ENCODE peak calls at places on chromosomes 11 and 22, in five cellular contexts. J is transverse colon, C is uterus, Z is tibial nerve, E is A549. S is an unnamed sample.

GRCh38 chr22:45994516-45995404 is 17.8 kb upstream of the WNT7B start:
- DNase-seq in J (peak; percentile 83), C (peak; percentile 86), Z (peak; percentile 91), E (peak; percentile 49), S (peak; percentile 73)

GRCh38 chr11:66568124-66568916 is at the start of gene CTSF:
- DNase-seq in J (peak; percentile 85), C (peak; percentile 83), Z (peak; percentile 85), E (peak; percentile 83), S (peak; percentile 76)

GRCh38 chr22:45418056-45418769 is 4.7 kb downstream of the RIBC2 start:
- DNase-seq in J (no peak), C (no peak), Z (no peak), E (no peak), S (no peak)

GRCh38 chr11:73236879-73237278 is 18.8 kb downstream of the P2RY2 start:
- DNase-seq in J (peak; percentile 62), C (no peak), Z (peak; percentile 50), E (peak; percentile 63), S (peak; percentile 65)

GRCh38 chr11:113906038-113906437 is 1.4 kb downstream of the HTR3B start:
- DNase-seq in J (peak; percentile 72), C (no peak), Z (no peak), E (peak; percentile 54), S (peak; percentile 3)

GRCh38 chr11:19994712-19995111 is 165.6 kb downstream of the DBX1 start:
- DNase-seq in J (no peak), C (no peak), Z (no peak), E (no peak), S (no peak)

GRCh38 chr11:61075891-61076290 is 26.4 kb upstream of the CD5 start:
- DNase-seq in J (peak; percentile 29), C (no peak), Z (peak; percentile 14), E (peak; percentile 18), S (no peak)

GRCh38 chr11:119722281-119722794 is 6.7 kb downstream of the NECTIN1 start:
- DNase-seq in J (peak; percentile 55), C (no peak), Z (no peak), E (no peak), S (no peak)

GRCh38 chr11:123020968-123021367 is 39.3 kb upstream of the BSX start:
- DNase-seq in J (peak; percentile 10), C (no peak), Z (peak; percentile 16), E (peak; percentile 54), S (peak; percentile 14)

GRCh38 chr11:116702772-116703360 is 69.9 kb downstream of the BUD13 start:
- DNase-seq in J (no peak), C (no peak), Z (no peak), E (no peak), S (no peak)

GRCh38 chr11:62071408-62071807 is 52.4 kb upstream of the INCENP start:
- DNase-seq in J (no peak), C (no peak), Z (no peak), E (no peak), S (no peak)

GRCh38 chr11:57763568-57763967 is 2.0 kb downstream of the CTNND1 start:
- DNase-seq in J (no peak), C (no peak), Z (no peak), E (no peak), S (peak; percentile 33)

GRCh38 chr22:41925783-41926460 is 684 bp downstream of the TNFRSF13C start:
- DNase-seq in J (peak; percentile 87), C (no peak), Z (peak; percentile 51), E (peak; percentile 48), S (peak; percentile 76)

GRCh38 chr11:94934836-94935235 is 38.5 kb downstream of the CWC15 start:
- DNase-seq in J (no peak), C (no peak), Z (no peak), E (no peak), S (no peak)

GRCh38 chr11:94934362-94934761 is 39.0 kb downstream of the CWC15 start:
- DNase-seq in J (no peak), C (no peak), Z (no peak), E (no peak), S (no peak)

GRCh38 chr11:94938399-94939055 is 34.8 kb downstream of the CWC15 start:
- DNase-seq in J (no peak), C (peak; percentile 77), Z (peak; percentile 48), E (no peak), S (no peak)

GRCh38 chr11:94932503-94932902 is 40.9 kb downstream of the CWC15 start:
- DNase-seq in J (no peak), C (no peak), Z (no peak), E (no peak), S (no peak)

GRCh38 chr11:94933225-94934130 is 39.9 kb downstream of the CWC15 start:
- DNase-seq in J (no peak), C (peak; percentile 59), Z (peak; percentile 34), E (no peak), S (no peak)
- TF ChIP-seq POLR2A in J (no peak), C (no peak), Z (no peak), E (no peak), S (no peak)

DNA sequence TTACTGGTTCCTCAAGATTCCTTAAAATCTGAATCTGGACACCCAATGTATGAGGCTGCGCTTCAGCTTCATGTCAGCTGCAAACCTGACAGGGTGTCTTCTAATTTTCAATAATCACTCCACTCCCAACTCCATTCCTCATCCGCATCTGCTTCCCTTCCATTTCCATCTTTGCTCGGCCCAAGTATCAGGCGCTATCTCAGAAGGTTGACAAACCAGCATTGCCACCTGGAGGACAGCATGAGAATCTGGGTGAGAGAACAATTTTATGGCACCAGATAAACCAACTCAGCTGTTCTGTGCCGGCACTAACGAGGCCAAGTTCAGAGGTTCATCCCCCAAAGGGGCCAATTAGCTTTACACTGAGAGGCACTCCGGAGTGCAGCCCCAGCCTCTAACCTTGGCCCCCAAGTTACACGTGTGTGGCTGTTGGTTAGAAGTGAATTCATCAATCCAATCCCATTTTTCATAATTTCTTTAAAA is 79.1 kb upstream of the LMO2 start:
- DNase-seq in J (peak; percentile 32), C (peak; percentile 20), Z (peak; percentile 61), E (peak; percentile 66), S (peak; percentile 86)
- TF ChIP-seq POLR2A in J (no peak), C (no peak), Z (no peak), E (no peak), S (no peak)

DNA sequence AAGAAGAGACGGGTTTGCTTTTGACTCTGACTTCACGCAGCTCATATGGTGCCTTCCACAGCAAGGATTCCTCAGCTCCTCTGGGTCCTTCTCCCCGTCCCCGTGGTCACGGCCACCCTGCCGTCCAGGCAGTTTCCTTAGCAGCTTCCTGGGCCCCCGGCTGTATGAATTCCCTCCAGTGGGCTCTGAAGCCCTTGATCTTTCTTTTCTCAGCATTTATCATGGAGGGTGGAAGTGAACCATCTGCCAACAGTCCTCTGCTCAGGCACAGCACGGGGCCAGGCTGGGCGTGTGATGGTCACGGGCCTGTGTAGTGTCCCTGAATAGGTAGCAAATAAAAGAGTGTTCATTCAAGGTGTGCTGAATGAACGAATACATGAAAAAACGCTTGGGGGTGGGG is 782.4 kb downstream of the BRD1 start:
- DNase-seq in J (no peak), C (no peak), Z (no peak), E (no peak), S (no peak)
- TF ChIP-seq POLR2A in J (no peak), C (no peak), Z (no peak), E (no peak), S (no peak)

GRCh38 chr11:102599642-102600261 is 25.4 kb downstream of the MMP20 start:
- DNase-seq in J (no peak), C (no peak), Z (no peak), E (peak; percentile 94), S (no peak)
- TF ChIP-seq POLR2A in J (no peak), C (no peak), Z (no peak), E (no peak), S (no peak)

GRCh38 chr22:30422481-30423295 is 2.9 kb upstream of the MTFP1 start:
- DNase-seq in J (peak; percentile 78), C (peak; percentile 72), Z (peak; percentile 65), E (peak; percentile 86), S (peak; percentile 79)

GRCh38 chr22:30421695-30422480 is 3.7 kb upstream of the MTFP1 start:
- DNase-seq in J (no peak), C (no peak), Z (no peak), E (no peak), S (peak; percentile 91)

GRCh38 chr22:30424471-30425326 is 869 bp upstream of the MTFP1 start:
- DNase-seq in J (peak; percentile 23), C (peak; percentile 22), Z (peak; percentile 15), E (peak; percentile 30), S (peak; percentile 73)

GRCh38 chr22:30423959-30424380 is 1.6 kb upstream of the MTFP1 start:
- DNase-seq in J (peak; percentile 99), C (peak; percentile 99), Z (peak; percentile 99), E (peak; percentile 99), S (peak; percentile 100)

GRCh38 chr22:30423296-30423958 is 2.1 kb upstream of the MTFP1 start:
- DNase-seq in J (peak; percentile 56), C (no peak), Z (no peak), E (peak; percentile 76), S (peak; percentile 79)
- TF ChIP-seq POLR2A in J (peak; percentile 94), C (no peak), Z (peak; percentile 79), E (peak; percentile 51), S (no peak)

GRCh38 chr22:19691721-19692341 is 22.5 kb upstream of the SEPTIN5 start:
- DNase-seq in J (no peak), C (no peak), Z (no peak), E (peak; percentile 73), S (no peak)
- TF ChIP-seq POLR2A in J (no peak), C (no peak), Z (no peak), E (peak; percentile 55), S (no peak)

GRCh38 chr11:59557940-59558643 is 46.8 kb downstream of the OR4D9 start:
- DNase-seq in J (no peak), C (no peak), Z (no peak), E (no peak), S (peak; percentile 28)

GRCh38 chr11:59559886-59560285 is 48.5 kb downstream of the OR4D9 start:
- DNase-seq in J (no peak), C (no peak), Z (no peak), E (no peak), S (no peak)

GRCh38 chr11:59562292-59562691 is 51.0 kb downstream of the OR4D9 start:
- DNase-seq in J (no peak), C (no peak), Z (no peak), E (no peak), S (no peak)

GRCh38 chr11:59560702-59561469 is 49.5 kb downstream of the OR4D9 start:
- DNase-seq in J (peak; percentile 91), C (peak; percentile 83), Z (peak; percentile 82), E (peak; percentile 92), S (peak; percentile 92)

GRCh38 chr11:59560290-59560701 is 49.0 kb downstream of the OR4D9 start:
- DNase-seq in J (peak; percentile 69), C (peak; percentile 60), Z (peak; percentile 88), E (peak; percentile 91), S (peak; percentile 86)
- TF ChIP-seq POLR2A in J (no peak), C (no peak), Z (no peak), E (no peak), S (peak; percentile 32)